ENCODE peak calls at places on chromosomes 3 and 15, in six cellular contexts. U, N, V, M, C and T are unnamed samples. For H3K4me1, the result is how much of the 10 kb centered on the place peaks cover.

GRCh38 chr3:131526801-131527347 is 24.1 kb upstream of the MRPL3 start:
- DNase-seq in N (peak), U (peak), V (peak), C (peak), M (no peak), T (no peak)

GRCh38 chr3:126124896-126125295 is 41.0 kb upstream of the SLC41A3 start:
- DNase-seq in M (no peak), U (no peak), C (no peak), N (no peak), V (no peak), T (no peak)

GRCh38 chr15:60215225-60215963 is 182.4 kb downstream of the ANXA2 start:
- DNase-seq in C (no peak), V (no peak), U (peak), M (no peak), N (no peak), T (no peak)

GRCh38 chr15:60737217-60737616 is 258.3 kb upstream of the ICE2 start:
- DNase-seq in U (peak), C (peak), M (no peak), V (no peak), N (no peak), T (no peak)

GRCh38 chr3:51819151-51819550 is 40.1 kb upstream of the IQCF6 start:
- DNase-seq in U (no peak), V (no peak), N (no peak), M (no peak), C (no peak), T (no peak)

GRCh38 chr3:175601521-175601920 is 742.4 kb downstream of the NAALADL2 start:
- DNase-seq in N (no peak), U (no peak), C (no peak), M (no peak), V (no peak), T (no peak)

GRCh38 chr15:68228971-68229385 is 550 bp downstream of the CLN6 start:
- DNase-seq in U (peak), M (no peak), C (no peak), N (no peak), V (no peak), T (no peak)

GRCh38 chr3:172260381-172260780 is 187.9 kb downstream of the GHSR start:
- DNase-seq in U (no peak), N (no peak), V (no peak), M (no peak), C (no peak), T (no peak)

GRCh38 chr3:54827056-54827687 is 100.7 kb downstream of the LRTM1 start:
- DNase-seq in C (no peak), U (no peak), V (no peak), N (no peak), M (no peak), T (no peak)

GRCh38 chr3:167908745-167909442 is 173.4 kb downstream of the SERPINI1 start:
- DNase-seq in N (no peak), U (no peak), V (no peak), C (no peak), M (no peak), T (no peak)

GRCh38 chr3:167918686-167919085 is 177.0 kb downstream of the GOLIM4 start:
- DNase-seq in U (no peak), N (no peak), M (no peak), V (no peak), C (no peak), T (no peak)

GRCh38 chr3:167917969-167918368 is 177.8 kb downstream of the GOLIM4 start:
- DNase-seq in N (no peak), U (no peak), V (no peak), C (no peak), M (no peak), T (no peak)

GRCh38 chr3:167909443-167910287 is 174.1 kb downstream of the SERPINI1 start:
- DNase-seq in N (no peak), V (peak), U (no peak), C (no peak), M (no peak), T (no peak)

DNA sequence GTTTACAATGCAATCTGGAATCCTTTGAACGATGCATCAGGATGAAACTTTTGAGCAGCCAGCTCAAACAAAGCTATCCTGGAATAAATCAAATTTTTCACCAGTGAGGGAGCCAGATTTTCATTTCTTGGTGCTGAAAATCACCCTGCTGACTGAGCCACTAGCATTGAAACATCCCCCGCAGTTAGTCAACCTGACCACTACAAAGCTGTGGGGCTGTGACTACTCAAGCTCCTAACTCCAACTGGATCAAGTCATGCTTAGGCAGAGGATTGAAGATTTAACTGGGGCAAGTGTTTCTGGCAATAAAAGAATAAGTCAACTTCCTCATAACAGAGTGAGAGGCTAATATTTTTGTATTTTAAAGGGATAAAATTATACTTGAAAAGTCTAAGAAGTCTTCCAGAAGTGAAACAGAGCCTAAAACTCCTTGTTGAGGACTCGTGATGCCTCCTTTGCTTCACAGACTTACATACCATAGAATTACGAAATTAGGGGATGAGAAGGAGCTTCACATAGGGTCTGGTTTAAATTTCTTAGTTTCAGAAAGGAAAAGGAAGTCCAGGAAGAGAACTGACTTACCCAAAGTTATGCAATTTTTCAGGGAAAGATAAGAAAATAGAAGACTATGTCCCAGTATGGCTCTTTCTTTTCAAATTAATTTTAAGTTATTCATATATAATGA is 177.8 kb downstream of the SERPINI1 start:
- DNase-seq in U (peak), N (peak), M (peak), V (no peak), C (no peak), T (no peak)
- TF ChIP-seq REST in U (no peak), N (no peak), M (no peak), V (no peak), C (no peak), T (no peak)

GRCh38 chr3:106348142-106348690 is 479.4 kb upstream of the CBLB start:
- DNase-seq in C (no peak), N (no peak), V (no peak), M (no peak), U (no peak), T (no peak)

GRCh38 chr3:106349191-106349881 is 480.5 kb upstream of the CBLB start:
- DNase-seq in U (no peak), M (no peak), V (no peak), C (no peak), N (no peak), T (no peak)

GRCh38 chr3:106343841-106344240 is 475.0 kb upstream of the CBLB start:
- DNase-seq in C (no peak), M (no peak), V (no peak), U (no peak), N (no peak), T (no peak)

GRCh38 chr3:106342386-106342785 is 473.6 kb upstream of the CBLB start:
- DNase-seq in V (no peak), N (no peak), U (no peak), C (no peak), M (no peak), T (no peak)

DNA sequence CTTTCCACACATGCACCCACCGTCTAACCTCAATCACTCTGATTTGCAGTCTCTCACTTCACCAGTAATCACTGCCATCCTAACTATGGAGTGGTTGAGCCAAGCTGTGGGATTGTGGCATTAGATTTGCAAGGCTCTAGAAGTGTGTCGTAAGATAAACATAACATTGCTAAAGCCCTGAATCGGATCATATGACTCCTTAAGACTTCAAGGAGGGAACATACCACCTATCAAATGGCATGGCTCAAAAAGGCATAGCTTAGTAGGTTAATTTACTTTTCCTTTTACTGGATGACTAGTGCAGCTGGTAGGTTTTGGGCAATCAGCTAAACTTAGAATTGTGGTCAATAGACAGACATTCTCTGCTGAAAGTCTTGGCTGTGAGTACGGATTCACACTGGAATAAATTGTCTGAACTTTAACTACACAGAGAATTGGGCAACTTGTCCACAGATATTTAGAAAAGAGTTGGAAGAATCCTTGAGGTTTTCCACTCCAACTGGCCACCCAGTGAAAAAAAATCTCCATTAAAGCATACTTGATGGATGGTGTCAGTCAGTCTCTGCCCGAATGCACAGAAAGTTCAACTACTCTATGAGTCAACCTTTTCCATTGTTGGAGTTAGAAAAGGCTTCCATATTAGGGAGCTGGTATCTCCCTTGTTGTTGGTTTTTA is 476.7 kb upstream of the CBLB start:
- DNase-seq in V (no peak), M (no peak), N (peak), U (no peak), C (no peak), T (no peak)
- H3K27ac ChIP-seq in V (no peak), M (no peak), N (peak), U (no peak), C (no peak), T (no peak)

DNA sequence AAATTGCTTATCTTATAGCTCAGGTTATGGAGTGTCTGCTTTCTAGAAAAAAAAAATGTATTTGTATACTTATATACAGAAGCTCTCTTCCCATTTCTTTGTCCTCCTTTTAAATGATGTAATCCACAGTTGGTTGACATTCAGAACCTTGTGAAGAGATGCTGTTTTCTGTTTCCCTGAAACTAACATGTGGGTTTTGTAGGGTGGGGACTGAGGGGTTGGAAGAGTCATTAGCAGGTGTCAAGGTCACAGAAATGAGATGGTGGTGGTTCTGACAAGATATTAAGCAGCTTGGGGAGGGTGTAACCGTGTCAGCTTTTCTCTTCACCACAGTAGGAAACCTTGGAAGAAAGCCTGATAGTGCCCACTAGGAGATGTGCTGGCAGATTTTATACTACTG is 2.4 kb downstream of the RASA2 start:
- DNase-seq in N (no peak), U (no peak), C (no peak), V (no peak), M (no peak), T (no peak)
- H3K4me1 ChIP-seq in N (under half), U (under half), C (under half), V (half or more), M (under half), T (under half)

DNA sequence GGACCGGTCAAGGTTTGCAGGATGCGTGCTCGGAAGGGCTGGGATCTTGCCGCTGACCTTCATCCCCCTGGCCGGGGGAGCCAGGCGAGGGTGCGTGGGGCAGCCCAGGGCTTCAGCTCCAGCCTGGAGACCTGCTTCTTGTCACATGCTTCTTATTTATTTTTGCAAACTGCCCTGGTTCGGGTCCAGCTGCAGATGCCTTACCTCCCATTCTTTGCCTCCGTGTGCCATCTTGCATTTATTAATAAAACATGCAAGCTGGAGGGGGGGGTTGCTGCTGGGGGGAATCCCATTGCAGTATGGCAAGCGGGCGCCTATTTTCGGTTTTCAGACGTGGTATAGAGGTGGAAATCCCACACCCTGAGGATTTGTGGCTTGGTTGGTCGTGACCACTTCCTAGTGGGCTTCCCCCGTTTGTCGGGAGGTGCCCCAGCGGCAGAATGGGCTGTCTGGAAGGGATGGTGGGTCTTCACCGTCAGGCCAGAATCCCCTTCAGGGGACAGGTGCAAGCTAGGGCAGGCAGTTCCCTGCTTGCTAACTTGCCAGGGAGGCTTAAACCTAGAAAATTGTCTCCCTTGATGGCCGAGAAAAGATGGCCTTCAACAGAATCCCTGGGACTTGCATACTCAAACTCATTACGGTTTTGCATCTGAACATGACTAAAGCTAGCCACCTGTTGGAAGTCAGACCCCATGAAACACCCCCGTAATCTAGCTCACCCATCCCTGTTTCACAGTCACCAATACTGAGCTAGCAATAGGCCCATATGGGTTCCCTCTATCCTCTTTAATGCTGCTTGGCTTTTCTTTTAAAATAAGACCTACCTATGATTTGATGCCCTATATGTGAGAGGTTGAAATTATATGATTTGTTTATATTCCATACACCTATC is 559 bp downstream of the TMEM266 start:
- DNase-seq in V (no peak), U (no peak), M (no peak), N (no peak), C (no peak), T (no peak)
- TF ChIP-seq REST in V (no peak), U (no peak), M (no peak), N (no peak), C (no peak), T (no peak)

GRCh38 chr3:31196881-31197364 is 302.5 kb upstream of the GADL1 start:
- DNase-seq in M (no peak), V (no peak), N (no peak), U (peak), C (no peak), T (no peak)
- H3K27ac ChIP-seq in M (no peak), V (no peak), N (no peak), U (peak), C (no peak), T (no peak)

DNA sequence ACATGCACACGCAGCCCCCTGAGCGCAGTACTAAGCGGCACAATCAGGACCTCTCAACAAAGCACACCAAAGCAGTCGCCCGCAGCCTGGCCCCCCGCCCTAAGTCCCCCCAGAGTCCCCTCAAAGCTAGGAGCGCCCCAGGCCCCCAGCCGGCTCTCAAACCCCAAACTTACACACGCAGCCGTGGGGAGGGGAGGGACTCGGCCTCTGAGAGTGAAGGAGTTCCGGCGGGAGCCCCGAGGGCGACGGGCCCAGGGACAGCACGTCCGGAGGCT is 5.5 kb downstream of the GATA2 start:
- DNase-seq in C (no peak), N (no peak), V (no peak), M (no peak), U (no peak), T (no peak)
- H3K4me1 ChIP-seq in C (under half), N (under half), V (under half), M (under half), U (half or more), T (under half)